ENCODE peak calls at places on chromosomes 11 and 22, in eight cellular contexts. D, R, Y, E, I, J, Q and V are unnamed samples.
A peak's percentile ranks its signal among the peaks of the same experiment; 100 is the strongest.

GRCh38 chr22:46578251-46578823 is 40.9 kb upstream of the CELSR1 start:
- DNase-seq in Y (no peak), Q (no peak), E (no peak), I (peak; percentile 37), J (peak; percentile 64), R (no peak), D (peak; percentile 40), V (peak; percentile 61)

GRCh38 chr11:103327721-103328120 is 218.5 kb downstream of the DYNC2H1 start:
- DNase-seq in D (no peak), E (no peak), J (no peak), I (no peak), Y (no peak), R (no peak), Q (no peak), V (no peak)

GRCh38 chr11:123063396-123064267 is 1.7 kb upstream of the HSPA8 start:
- DNase-seq in D (peak; percentile 33), Q (no peak), I (peak; percentile 57), E (peak; percentile 66), J (peak; percentile 79), Y (peak; percentile 50), R (peak; percentile 63), V (no peak)

GRCh38 chr11:115454525-115454924 is 49.7 kb downstream of the CADM1 start:
- DNase-seq in I (no peak), Y (no peak), Q (no peak), J (no peak), R (no peak), E (no peak), D (no peak), V (no peak)

GRCh38 chr11:100445231-100445735 is 241.8 kb upstream of the ARHGAP42 start:
- DNase-seq in E (peak; percentile 31), Q (no peak), Y (peak; percentile 62), R (no peak), D (no peak), J (no peak), I (peak; percentile 72), V (peak; percentile 28)

GRCh38 chr11:94513091-94513490 is 830 bp downstream of the C11orf97 start:
- DNase-seq in I (no peak), R (no peak), Q (no peak), D (no peak), J (no peak), Y (no peak), E (no peak), V (no peak)

GRCh38 chr11:64844330-64845124 is at the start of gene CDC42BPG:
- DNase-seq in I (peak; percentile 94), E (peak; percentile 77), Y (peak; percentile 92), J (no peak), R (no peak), D (peak; percentile 71), Q (peak; percentile 96), V (peak; percentile 68)

GRCh38 chr22:43172191-43172590 is 14.7 kb downstream of the TTLL12 start:
- DNase-seq in J (no peak), D (no peak), E (no peak), Y (no peak), I (no peak), Q (no peak), R (no peak), V (no peak)

GRCh38 chr11:32852142-32852541 is 22.4 kb downstream of the PRRG4 start:
- DNase-seq in J (no peak), E (no peak), I (no peak), D (no peak), Y (no peak), Q (no peak), R (no peak), V (no peak)

GRCh38 chr11:134237557-134237922 is 13.1 kb downstream of the VPS26B start:
- DNase-seq in Y (no peak), J (no peak), Q (no peak), D (no peak), E (no peak), I (no peak), R (no peak), V (no peak)
- TF ChIP-seq POLR2A in Y (no peak), J (no peak), Q (no peak), D (no peak), E (no peak), I (no peak), R (no peak), V (no peak)

DNA sequence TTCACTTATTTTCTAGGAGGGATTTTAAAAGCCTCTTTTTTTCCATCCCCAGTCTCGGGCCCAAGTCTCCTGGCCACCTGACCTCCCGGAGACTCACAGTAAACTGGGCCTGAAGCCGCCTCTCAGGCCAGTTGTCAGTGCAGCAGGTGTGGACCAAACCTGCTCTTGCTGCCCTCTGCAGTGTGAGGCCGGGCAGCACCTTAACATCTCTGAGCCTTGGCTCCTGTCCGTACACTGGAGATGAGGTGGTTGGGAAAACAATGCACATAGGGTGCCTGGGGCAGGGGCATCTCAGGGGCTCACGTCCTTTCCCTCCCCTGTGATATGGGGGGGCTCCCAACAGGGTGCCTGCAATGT is 45.1 kb downstream of the PHF21B start:
- DNase-seq in R (no peak), D (no peak), J (no peak), Q (no peak), Y (no peak), I (no peak), E (no peak), V (no peak)
- H3K4me1 ChIP-seq in R (no peaks in the 10 kb centered on the region), D (no peaks in the 10 kb centered on the region), J (no peaks in the 10 kb centered on the region), Q (no peaks in the 10 kb centered on the region), Y (no peaks in the 10 kb centered on the region), I (no peaks in the 10 kb centered on the region), E (no peaks in the 10 kb centered on the region), V (no peaks in the 10 kb centered on the region)

GRCh38 chr11:66905631-66906030 is 48.8 kb downstream of the LRFN4 start:
- DNase-seq in E (no peak), Y (no peak), R (no peak), J (no peak), D (no peak), I (no peak), Q (no peak), V (no peak)
- H3K27ac ChIP-seq in E (no peak overlapping the region), Y (no peak overlapping the region), R (no peak overlapping the region), J (no peak overlapping the region), D (peak overlapping the region; percentile 64), I (no peak overlapping the region), Q (no peak overlapping the region), V (no peak overlapping the region)

GRCh38 chr11:63811522-63811921 is 1.7 kb upstream of the SPINDOC start:
- DNase-seq in R (no peak), I (no peak), J (no peak), D (no peak), E (no peak), Y (no peak), Q (no peak), V (no peak)

GRCh38 chr11:63814383-63814736 is 1.1 kb downstream of the SPINDOC start:
- DNase-seq in E (no peak), Y (no peak), D (no peak), J (no peak), Q (no peak), R (no peak), I (no peak), V (no peak)

GRCh38 chr11:63816732-63817131 is 3.5 kb downstream of the SPINDOC start:
- DNase-seq in D (no peak), R (no peak), Y (no peak), E (no peak), I (no peak), J (no peak), Q (no peak), V (no peak)

GRCh38 chr11:63813563-63814382 is 517 bp downstream of the SPINDOC start:
- DNase-seq in Q (peak; percentile 77), E (peak; percentile 51), R (peak; percentile 12), Y (peak; percentile 33), D (peak; percentile 51), J (peak; percentile 75), I (peak; percentile 30), V (peak; percentile 70)

DNA sequence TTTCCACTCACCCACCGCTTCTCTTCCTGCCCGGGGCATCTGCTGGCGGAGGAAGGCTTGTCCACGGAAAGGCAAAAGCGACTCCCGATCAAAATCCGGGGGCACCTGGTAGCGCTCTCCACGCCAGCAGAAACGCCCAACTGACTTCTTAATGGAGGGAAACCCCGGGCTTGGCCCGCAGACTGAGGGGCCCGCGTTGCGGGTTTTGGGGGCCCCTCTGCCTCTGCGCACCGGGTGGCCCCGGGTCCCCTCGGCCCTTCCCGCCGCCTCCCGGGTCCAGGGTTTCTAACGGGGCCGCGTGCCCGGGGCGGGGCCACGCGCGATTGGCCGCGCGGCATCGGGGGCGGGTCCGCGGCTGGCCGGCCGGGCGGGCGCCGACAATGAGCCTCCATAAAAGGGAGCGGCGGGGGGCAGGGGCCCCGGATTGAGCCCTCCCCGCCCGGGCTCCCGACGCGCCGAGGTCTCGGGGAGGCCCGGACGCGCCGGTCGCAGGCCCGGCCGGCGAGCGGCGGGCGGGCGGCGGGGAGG is at the start of gene SPINDOC:
- DNase-seq in J (peak; percentile 90), I (peak; percentile 72), R (peak; percentile 54), D (peak; percentile 84), E (peak; percentile 80), Q (peak; percentile 97), Y (peak; percentile 80), V (peak; percentile 88)
- TF ChIP-seq POLR2A in J (no peak), I (no peak), R (peak; percentile 45), D (peak; percentile 57), E (no peak), Q (peak; percentile 59), Y (no peak), V (no peak)

GRCh38 chr11:73404048-73404447 is 27.8 kb downstream of the RELT start:
- DNase-seq in D (no peak), E (peak; percentile 84), R (peak; percentile 82), Q (peak; percentile 57), I (peak; percentile 46), J (peak; percentile 78), Y (peak; percentile 54), V (peak; percentile 85)
- H3K4me1 ChIP-seq in D (no peaks in the 10 kb centered on the region), E (no peaks in the 10 kb centered on the region), R (no peaks in the 10 kb centered on the region), Q (peaks cover 9% of the 10 kb centered on the region), I (no peaks in the 10 kb centered on the region), J (no peaks in the 10 kb centered on the region), Y (peaks cover 12% of the 10 kb centered on the region), V (peaks cover 18% of the 10 kb centered on the region)